ENCODE peak calls at places on chromosomes 3 and 15, in nine cellular contexts. One of them, this sample, is unnamed.

GRCh38 chr3:99767341-99767740 is 50.3 kb upstream of the CMSS1 start:
- DNase-seq in H1: no peak
- DNase-seq in WTC11: no peak
- DNase-seq in GM20000: no peak
- DNase-seq in OCI-LY7: no peak
- DNase-seq in IMR-90: no peak
- DNase-seq in cardiac fibroblast: no peak
- DNase-seq in breast epithelium: no peak
- DNase-seq in heart left ventricle: no peak
- DNase-seq in this sample: no peak

GRCh38 chr3:195758721-195759353 is 38.1 kb downstream of the MUC20 start:
- DNase-seq in H1: peak
- DNase-seq in WTC11: no peak
- DNase-seq in GM20000: no peak
- DNase-seq in OCI-LY7: no peak
- DNase-seq in IMR-90: no peak
- DNase-seq in cardiac fibroblast: no peak
- DNase-seq in breast epithelium: no peak
- DNase-seq in heart left ventricle: no peak
- DNase-seq in this sample: no peak

GRCh38 chr3:194255252-194256039 is 95.7 kb downstream of the CPN2 start:
- DNase-seq in H1: peak
- DNase-seq in WTC11: no peak
- DNase-seq in GM20000: peak
- DNase-seq in OCI-LY7: peak
- DNase-seq in IMR-90: no peak
- DNase-seq in cardiac fibroblast: peak
- DNase-seq in breast epithelium: peak
- DNase-seq in heart left ventricle: peak
- DNase-seq in this sample: no peak

GRCh38 chr15:69086427-69087205 is 72.1 kb downstream of the NOX5 start:
- DNase-seq in H1: no peak
- DNase-seq in WTC11: no peak
- DNase-seq in GM20000: no peak
- DNase-seq in OCI-LY7: no peak
- DNase-seq in IMR-90: no peak
- DNase-seq in cardiac fibroblast: no peak
- DNase-seq in breast epithelium: no peak
- DNase-seq in heart left ventricle: no peak
- DNase-seq in this sample: no peak

GRCh38 chr15:80976851-80977250 is 12.8 kb downstream of the MESD start:
- DNase-seq in H1: no peak
- DNase-seq in WTC11: no peak
- DNase-seq in GM20000: no peak
- DNase-seq in OCI-LY7: no peak
- DNase-seq in IMR-90: no peak
- DNase-seq in cardiac fibroblast: no peak
- DNase-seq in breast epithelium: no peak
- DNase-seq in heart left ventricle: no peak
- DNase-seq in this sample: no peak

GRCh38 chr15:58980351-58980939 is 7.0 kb upstream of the RNF111 start:
- DNase-seq in H1: no peak
- DNase-seq in WTC11: no peak
- DNase-seq in GM20000: no peak
- DNase-seq in OCI-LY7: peak
- DNase-seq in IMR-90: peak
- DNase-seq in cardiac fibroblast: peak
- DNase-seq in breast epithelium: no peak
- DNase-seq in heart left ventricle: no peak
- DNase-seq in this sample: no peak

GRCh38 chr3:153160451-153161137 is 1.4 kb upstream of the RAP2B start:
- DNase-seq in H1: peak
- DNase-seq in WTC11: peak
- DNase-seq in GM20000: peak
- DNase-seq in OCI-LY7: peak
- DNase-seq in IMR-90: peak
- DNase-seq in cardiac fibroblast: peak
- DNase-seq in breast epithelium: peak
- DNase-seq in heart left ventricle: peak
- DNase-seq in this sample: peak

GRCh38 chr3:34947849-34948248 is 691.5 kb upstream of the ARPP21 start:
- DNase-seq in H1: no peak
- DNase-seq in WTC11: no peak
- DNase-seq in GM20000: no peak
- DNase-seq in OCI-LY7: no peak
- DNase-seq in IMR-90: no peak
- DNase-seq in cardiac fibroblast: peak
- DNase-seq in breast epithelium: no peak
- DNase-seq in heart left ventricle: no peak
- DNase-seq in this sample: no peak

GRCh38 chr15:89790661-89791060 is 14.5 kb downstream of the MESP2 start:
- DNase-seq in H1: no peak
- DNase-seq in WTC11: no peak
- DNase-seq in GM20000: no peak
- DNase-seq in OCI-LY7: no peak
- DNase-seq in IMR-90: no peak
- DNase-seq in cardiac fibroblast: no peak
- DNase-seq in breast epithelium: no peak
- DNase-seq in heart left ventricle: no peak
- DNase-seq in this sample: no peak

GRCh38 chr3:23928525-23928924 is 11.6 kb downstream of the RPL15 start:
- DNase-seq in H1: no peak
- DNase-seq in WTC11: no peak
- DNase-seq in GM20000: no peak
- DNase-seq in OCI-LY7: no peak
- DNase-seq in IMR-90: no peak
- DNase-seq in cardiac fibroblast: no peak
- DNase-seq in breast epithelium: no peak
- DNase-seq in heart left ventricle: no peak
- DNase-seq in this sample: no peak

GRCh38 chr3:4722103-4722502 is 229.0 kb downstream of the ITPR1 start:
- DNase-seq in H1: no peak
- DNase-seq in WTC11: no peak
- DNase-seq in GM20000: peak
- DNase-seq in OCI-LY7: no peak
- DNase-seq in IMR-90: peak
- DNase-seq in cardiac fibroblast: peak
- DNase-seq in breast epithelium: no peak
- DNase-seq in heart left ventricle: peak
- DNase-seq in this sample: no peak

GRCh38 chr3:156677536-156677935 is 3.1 kb downstream of the TIPARP start:
- DNase-seq in H1: no peak
- DNase-seq in WTC11: no peak
- DNase-seq in GM20000: no peak
- DNase-seq in OCI-LY7: no peak
- DNase-seq in IMR-90: no peak
- DNase-seq in cardiac fibroblast: no peak
- DNase-seq in breast epithelium: no peak
- DNase-seq in heart left ventricle: no peak
- DNase-seq in this sample: no peak

GRCh38 chr15:25536801-25537310 is 98.0 kb upstream of the UBE3A start:
- DNase-seq in H1: no peak
- DNase-seq in WTC11: no peak
- DNase-seq in GM20000: no peak
- DNase-seq in OCI-LY7: no peak
- DNase-seq in IMR-90: no peak
- DNase-seq in cardiac fibroblast: no peak
- DNase-seq in breast epithelium: no peak
- DNase-seq in heart left ventricle: no peak
- DNase-seq in this sample: no peak

GRCh38 chr15:96764946-96765345 is 434.4 kb downstream of the NR2F2 start:
- DNase-seq in H1: no peak
- DNase-seq in WTC11: no peak
- DNase-seq in GM20000: no peak
- DNase-seq in OCI-LY7: no peak
- DNase-seq in IMR-90: no peak
- DNase-seq in cardiac fibroblast: no peak
- DNase-seq in breast epithelium: no peak
- DNase-seq in heart left ventricle: no peak
- DNase-seq in this sample: no peak
- TF ChIP-seq CTCF in H1: no peak
- TF ChIP-seq CTCF in WTC11: no peak
- TF ChIP-seq CTCF in GM20000: no peak
- TF ChIP-seq CTCF in OCI-LY7: no peak
- TF ChIP-seq CTCF in IMR-90: no peak
- TF ChIP-seq CTCF in cardiac fibroblast: no peak
- TF ChIP-seq CTCF in breast epithelium: no peak
- TF ChIP-seq CTCF in heart left ventricle: no peak
- TF ChIP-seq CTCF in this sample: no peak

GRCh38 chr3:122105626-122106025 is 50.5 kb downstream of the CD86 start:
- DNase-seq in H1: no peak
- DNase-seq in WTC11: no peak
- DNase-seq in GM20000: no peak
- DNase-seq in OCI-LY7: no peak
- DNase-seq in IMR-90: peak
- DNase-seq in cardiac fibroblast: peak
- DNase-seq in breast epithelium: no peak
- DNase-seq in heart left ventricle: no peak
- DNase-seq in this sample: no peak

GRCh38 chr3:122107171-122107570 is 52.0 kb downstream of the CD86 start:
- DNase-seq in H1: no peak
- DNase-seq in WTC11: no peak
- DNase-seq in GM20000: no peak
- DNase-seq in OCI-LY7: no peak
- DNase-seq in IMR-90: no peak
- DNase-seq in cardiac fibroblast: no peak
- DNase-seq in breast epithelium: no peak
- DNase-seq in heart left ventricle: no peak
- DNase-seq in this sample: no peak

GRCh38 chr3:122103821-122104514 is 48.8 kb downstream of the CD86 start:
- DNase-seq in H1: no peak
- DNase-seq in WTC11: no peak
- DNase-seq in GM20000: no peak
- DNase-seq in OCI-LY7: no peak
- DNase-seq in IMR-90: no peak
- DNase-seq in cardiac fibroblast: no peak
- DNase-seq in breast epithelium: no peak
- DNase-seq in heart left ventricle: no peak
- DNase-seq in this sample: no peak

GRCh38 chr3:122102191-122102935 is 47.2 kb downstream of the CD86 start:
- DNase-seq in H1: no peak
- DNase-seq in WTC11: no peak
- DNase-seq in GM20000: no peak
- DNase-seq in OCI-LY7: no peak
- DNase-seq in IMR-90: no peak
- DNase-seq in cardiac fibroblast: no peak
- DNase-seq in breast epithelium: no peak
- DNase-seq in heart left ventricle: no peak
- DNase-seq in this sample: no peak

GRCh38 chr3:122104515-122105194 is 49.5 kb downstream of the CD86 start:
- DNase-seq in H1: no peak
- DNase-seq in WTC11: no peak
- DNase-seq in GM20000: no peak
- DNase-seq in OCI-LY7: no peak
- DNase-seq in IMR-90: no peak
- DNase-seq in cardiac fibroblast: no peak
- DNase-seq in breast epithelium: no peak
- DNase-seq in heart left ventricle: no peak
- DNase-seq in this sample: no peak
- TF ChIP-seq CTCF in H1: no peak
- TF ChIP-seq CTCF in WTC11: no peak
- TF ChIP-seq CTCF in GM20000: no peak
- TF ChIP-seq CTCF in OCI-LY7: no peak
- TF ChIP-seq CTCF in IMR-90: no peak
- TF ChIP-seq CTCF in cardiac fibroblast: no peak
- TF ChIP-seq CTCF in breast epithelium: no peak
- TF ChIP-seq CTCF in heart left ventricle: no peak
- TF ChIP-seq CTCF in this sample: no peak

DNA sequence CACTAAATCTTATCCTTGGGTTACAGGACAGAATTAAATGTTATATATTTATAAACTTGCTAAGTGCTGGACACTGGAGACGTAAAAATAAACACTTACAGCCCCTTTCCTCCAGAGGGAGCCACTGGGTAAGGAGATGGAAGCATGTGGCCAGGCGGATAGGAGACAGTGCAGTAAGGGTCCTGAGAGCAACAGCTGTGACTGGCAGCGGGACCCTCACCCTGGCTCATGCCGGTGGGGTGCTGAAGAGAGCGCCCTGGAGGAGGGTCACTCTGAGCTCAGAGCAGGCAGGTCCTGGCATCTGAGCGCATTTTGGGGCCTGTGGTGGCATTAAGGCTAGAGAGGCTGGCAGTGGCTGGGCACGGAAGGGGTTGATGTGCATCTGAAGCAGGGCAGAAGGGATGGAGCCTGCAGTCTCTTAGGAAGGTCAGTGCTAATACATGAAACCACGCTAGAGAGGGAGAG is 16.0 kb downstream of the SEC61A1 start:
- DNase-seq in H1: peak
- DNase-seq in WTC11: peak
- DNase-seq in GM20000: peak
- DNase-seq in OCI-LY7: peak
- DNase-seq in IMR-90: peak
- DNase-seq in cardiac fibroblast: peak
- DNase-seq in breast epithelium: no peak
- DNase-seq in heart left ventricle: no peak
- DNase-seq in this sample: no peak
- TF ChIP-seq CTCF in H1: no peak
- TF ChIP-seq CTCF in WTC11: peak
- TF ChIP-seq CTCF in GM20000: no peak
- TF ChIP-seq CTCF in OCI-LY7: peak
- TF ChIP-seq CTCF in IMR-90: peak
- TF ChIP-seq CTCF in cardiac fibroblast: peak
- TF ChIP-seq CTCF in breast epithelium: peak
- TF ChIP-seq CTCF in heart left ventricle: peak
- TF ChIP-seq CTCF in this sample: peak

GRCh38 chr15:50143255-50143860 is 24.3 kb upstream of the ATP8B4 start:
- DNase-seq in H1: no peak
- DNase-seq in WTC11: no peak
- DNase-seq in GM20000: no peak
- DNase-seq in OCI-LY7: no peak
- DNase-seq in IMR-90: no peak
- DNase-seq in cardiac fibroblast: no peak
- DNase-seq in breast epithelium: no peak
- DNase-seq in heart left ventricle: no peak
- DNase-seq in this sample: no peak

GRCh38 chr15:50148362-50148963 is 29.4 kb upstream of the ATP8B4 start:
- DNase-seq in H1: no peak
- DNase-seq in WTC11: peak
- DNase-seq in GM20000: no peak
- DNase-seq in OCI-LY7: peak
- DNase-seq in IMR-90: peak
- DNase-seq in cardiac fibroblast: peak
- DNase-seq in breast epithelium: no peak
- DNase-seq in heart left ventricle: no peak
- DNase-seq in this sample: peak

GRCh38 chr15:50146661-50147060 is 27.6 kb upstream of the ATP8B4 start:
- DNase-seq in H1: no peak
- DNase-seq in WTC11: no peak
- DNase-seq in GM20000: no peak
- DNase-seq in OCI-LY7: no peak
- DNase-seq in IMR-90: no peak
- DNase-seq in cardiac fibroblast: no peak
- DNase-seq in breast epithelium: no peak
- DNase-seq in heart left ventricle: no peak
- DNase-seq in this sample: no peak

GRCh38 chr15:50144342-50145120 is 25.5 kb upstream of the ATP8B4 start:
- DNase-seq in H1: no peak
- DNase-seq in WTC11: no peak
- DNase-seq in GM20000: no peak
- DNase-seq in OCI-LY7: no peak
- DNase-seq in IMR-90: no peak
- DNase-seq in cardiac fibroblast: no peak
- DNase-seq in breast epithelium: no peak
- DNase-seq in heart left ventricle: no peak
- DNase-seq in this sample: no peak

GRCh38 chr15:50145451-50145872 is 26.4 kb upstream of the ATP8B4 start:
- DNase-seq in H1: no peak
- DNase-seq in WTC11: no peak
- DNase-seq in GM20000: peak
- DNase-seq in OCI-LY7: peak
- DNase-seq in IMR-90: peak
- DNase-seq in cardiac fibroblast: peak
- DNase-seq in breast epithelium: no peak
- DNase-seq in heart left ventricle: no peak
- DNase-seq in this sample: peak
- TF ChIP-seq CTCF in H1: no peak
- TF ChIP-seq CTCF in WTC11: peak
- TF ChIP-seq CTCF in GM20000: no peak
- TF ChIP-seq CTCF in OCI-LY7: peak
- TF ChIP-seq CTCF in IMR-90: peak
- TF ChIP-seq CTCF in cardiac fibroblast: peak
- TF ChIP-seq CTCF in breast epithelium: peak
- TF ChIP-seq CTCF in heart left ventricle: peak
- TF ChIP-seq CTCF in this sample: peak

This sample was measured in LNCaP clone FGC.